ENCODE peak calls at places on chromosomes 2 and 18, in four cellular contexts. H is ascending aorta; C is tibial nerve; P is CD8-positive, alpha-beta memory T cell. B is an unnamed sample. For H3K4me1 and H3K36me3, the result is how much of the 10 kb centered on the place peaks cover.

GRCh38 chr2:233051241-233052149 is 8.6 kb upstream of the INPP5D start:
- DNase-seq in C (no peak), H (peak), P (no peak), B (no peak)

GRCh38 chr2:127324635-127325034 is 30.7 kb upstream of the ERCC3 start:
- DNase-seq in C (no peak), H (no peak), P (no peak), B (peak)

GRCh38 chr2:170813611-170814550 is 2.8 kb upstream of the GAD1 start:
- DNase-seq in H (no peak), P (no peak), C (no peak), B (peak)

GRCh38 chr18:43656547-43656946 is 379.3 kb upstream of the SYT4 start:
- DNase-seq in H (no peak), P (no peak), C (no peak), B (no peak)

GRCh38 chr2:233973786-233974185 is 56.6 kb downstream of the TRPM8 start:
- DNase-seq in P (no peak), C (no peak), H (no peak), B (no peak)

GRCh38 chr2:105645031-105645940 is 99.4 kb upstream of the NCK2 start:
- DNase-seq in P (no peak), C (no peak), H (no peak), B (no peak)

GRCh38 chr2:147739531-147739930 is 105.3 kb upstream of the ACVR2A start:
- DNase-seq in H (no peak), P (no peak), C (no peak), B (peak)

GRCh38 chr2:108266218-108266617 is 22.5 kb upstream of the SULT1C2 start:
- DNase-seq in P (no peak), C (no peak), H (no peak), B (no peak)

GRCh38 chr18:5538541-5538940 is 5.3 kb downstream of the EPB41L3 start:
- DNase-seq in P (no peak), H (no peak), C (no peak), B (no peak)

GRCh38 chr2:25340340-25340886 is 1.3 kb downstream of the DNMT3A start:
- DNase-seq in H (no peak), C (no peak), P (no peak), B (peak)

GRCh38 chr2:52881606-52882005 is 886.0 kb upstream of the CHAC2 start:
- DNase-seq in P (no peak), C (no peak), H (no peak), B (no peak)

GRCh38 chr18:45059695-45060094 is 379.0 kb downstream of the SETBP1 start:
- DNase-seq in H (no peak), P (no peak), C (no peak), B (no peak)

GRCh38 chr18:4172491-4172890 is 282.6 kb downstream of the DLGAP1 start:
- DNase-seq in P (no peak), C (no peak), H (no peak), B (no peak)

GRCh38 chr2:237097911-237098702 is 12.4 kb downstream of the COPS8 start:
- DNase-seq in H (no peak), C (no peak), P (no peak), B (peak)

GRCh38 chr2:145546091-145546490 is 1026.2 kb upstream of the ZEB2 start:
- DNase-seq in C (no peak), P (no peak), H (no peak), B (no peak)

GRCh38 chr2:218870984-218871344 is 9.7 kb upstream of the WNT10A start:
- DNase-seq in P (no peak), C (no peak), H (no peak), B (no peak)

GRCh38 chr2:183038341-183039300 is at the start of gene NCKAP1:
- DNase-seq in P (peak), C (peak), H (peak), B (peak)

GRCh38 chr2:164495491-164496223 is 125.6 kb downstream of the GRB14 start:
- DNase-seq in P (no peak), H (no peak), C (peak), B (peak)

GRCh38 chr2:102893870-102894269 is 132.0 kb downstream of the TMEM182 start:
- DNase-seq in H (no peak), P (no peak), C (no peak), B (no peak)

GRCh38 chr18:54254265-54254758 is 15.0 kb upstream of the POLI start:
- DNase-seq in P (no peak), H (no peak), C (no peak), B (no peak)

GRCh38 chr18:54250846-54251251 is 18.5 kb upstream of the POLI start:
- DNase-seq in H (no peak), C (no peak), P (no peak), B (no peak)

GRCh38 chr18:54251606-54252400 is 17.5 kb upstream of the POLI start:
- DNase-seq in C (no peak), P (no peak), H (no peak), B (no peak)

GRCh38 chr18:54257015-54257414 is 12.3 kb upstream of the POLI start:
- DNase-seq in C (no peak), P (no peak), H (no peak), B (peak)

DNA sequence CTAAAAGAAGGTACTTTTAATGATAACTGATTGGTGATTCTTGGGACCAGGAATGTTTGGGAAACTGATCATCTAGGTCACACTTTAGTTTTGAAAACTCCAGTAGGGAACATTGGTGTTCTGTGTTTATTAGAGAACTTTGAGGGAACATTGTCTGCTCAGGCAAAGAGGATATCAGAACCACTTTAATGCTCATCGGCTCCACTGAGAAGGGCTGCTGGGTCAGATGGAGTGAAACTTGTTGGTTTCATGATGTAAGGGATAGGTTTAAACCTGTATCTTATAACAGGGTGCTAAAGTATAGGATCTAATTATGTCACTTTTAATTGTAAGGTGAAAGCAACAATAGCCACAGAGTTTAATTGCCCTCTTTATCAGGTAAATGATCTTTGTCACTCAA is 14.2 kb upstream of the POLI start:
- DNase-seq in H (no peak), P (no peak), C (no peak), B (no peak)
- H3K4me1 ChIP-seq in H (under half), P (under half), C (under half), B (under half)

GRCh38 chr2:12321886-12322285 is 394.9 kb upstream of the TRIB2 start:
- DNase-seq in P (no peak), H (no peak), C (no peak), B (no peak)
- H3K36me3 ChIP-seq in P (under half), H (under half), C (under half), B (under half)

GRCh38 chr2:224990717-224991116 is 51.6 kb downstream of the DOCK10 start:
- DNase-seq in P (no peak), C (no peak), H (no peak), B (no peak)

GRCh38 chr2:224999784-225000183 is 42.5 kb downstream of the DOCK10 start:
- DNase-seq in H (no peak), P (no peak), C (no peak), B (no peak)

GRCh38 chr2:224994221-224994843 is 47.9 kb downstream of the DOCK10 start:
- DNase-seq in C (no peak), H (no peak), P (no peak), B (no peak)

GRCh38 chr2:224997802-224998201 is 44.5 kb downstream of the DOCK10 start:
- DNase-seq in H (no peak), C (no peak), P (no peak), B (peak)

DNA sequence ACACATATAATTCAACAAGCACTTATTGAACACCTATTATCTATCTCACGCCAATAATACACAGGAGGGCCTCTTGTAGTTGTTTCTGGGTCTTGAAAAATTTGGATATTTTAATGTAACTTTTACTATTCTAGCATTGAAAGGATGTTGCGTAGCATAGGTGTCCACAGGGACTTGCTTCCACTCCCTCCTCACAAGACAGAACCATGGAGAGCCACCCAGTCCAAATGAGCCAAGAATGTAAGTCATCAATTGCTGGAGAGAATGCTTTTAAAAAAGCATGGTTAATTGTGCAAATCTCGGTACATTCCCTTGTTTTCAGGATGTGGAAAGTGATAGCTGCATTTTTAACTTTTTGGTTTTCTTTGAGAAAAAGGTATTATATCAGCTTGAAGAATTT is 46.8 kb downstream of the DOCK10 start:
- DNase-seq in H (no peak), P (no peak), C (no peak), B (no peak)
- H3K4me1 ChIP-seq in H (under half), P (under half), C (under half), B (under half)

GRCh38 chr2:134718956-134719814 is at the start of gene TMEM163:
- DNase-seq in H (no peak), C (no peak), P (no peak), B (no peak)
- H3K36me3 ChIP-seq in H (under half), C (under half), P (under half), B (under half)

DNA sequence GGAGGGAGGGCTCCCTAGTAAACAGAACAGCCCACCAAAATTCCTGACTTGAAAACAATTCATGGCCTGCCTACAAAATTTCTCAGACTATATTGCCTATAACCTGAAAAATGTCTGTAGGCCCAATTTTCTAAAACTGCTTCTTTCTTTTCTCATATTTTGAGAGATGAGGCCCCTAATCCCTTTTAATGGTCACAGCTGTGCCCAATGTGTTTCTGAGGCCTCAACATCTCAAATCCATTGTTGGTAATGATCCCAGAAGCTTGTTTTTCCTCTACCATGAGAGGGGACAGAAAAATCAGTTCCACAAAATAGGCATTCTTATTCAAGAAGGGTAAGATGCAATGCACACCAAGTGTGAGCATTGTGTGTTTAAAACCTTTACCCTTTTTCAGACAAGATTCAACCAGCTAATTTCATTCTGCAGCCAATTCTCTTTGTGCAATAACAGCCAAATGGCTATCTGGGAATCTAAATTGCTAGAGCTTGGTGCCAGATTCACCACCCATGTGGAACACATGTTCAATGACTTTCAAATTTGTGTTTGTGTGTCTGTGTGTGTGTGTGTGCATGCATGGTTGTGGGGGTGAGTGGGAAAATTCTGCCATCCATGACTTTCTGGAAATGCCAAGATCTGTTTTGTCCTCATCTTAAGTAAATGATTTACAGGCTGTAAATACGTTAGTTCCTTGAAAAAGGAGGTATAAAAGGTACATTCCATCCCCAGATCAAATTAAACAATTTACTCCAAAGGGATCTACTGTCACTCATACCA is 319.5 kb downstream of the TNS1 start:
- DNase-seq in C (no peak), H (no peak), P (no peak), B (no peak)
- H3K4me1 ChIP-seq in C (under half), H (under half), P (under half), B (under half)

GRCh38 chr2:86498468-86499260 is 57.5 kb downstream of the KDM3A start:
- DNase-seq in H (no peak), C (no peak), P (no peak), B (no peak)
- H3K36me3 ChIP-seq in H (half or more), C (under half), P (under half), B (under half)

GRCh38 chr2:186241874-186242273 is 244.2 kb upstream of the ZC3H15 start:
- DNase-seq in C (no peak), P (no peak), H (no peak), B (no peak)
- H3K4me1 ChIP-seq in C (under half), P (under half), H (under half), B (under half)

DNA sequence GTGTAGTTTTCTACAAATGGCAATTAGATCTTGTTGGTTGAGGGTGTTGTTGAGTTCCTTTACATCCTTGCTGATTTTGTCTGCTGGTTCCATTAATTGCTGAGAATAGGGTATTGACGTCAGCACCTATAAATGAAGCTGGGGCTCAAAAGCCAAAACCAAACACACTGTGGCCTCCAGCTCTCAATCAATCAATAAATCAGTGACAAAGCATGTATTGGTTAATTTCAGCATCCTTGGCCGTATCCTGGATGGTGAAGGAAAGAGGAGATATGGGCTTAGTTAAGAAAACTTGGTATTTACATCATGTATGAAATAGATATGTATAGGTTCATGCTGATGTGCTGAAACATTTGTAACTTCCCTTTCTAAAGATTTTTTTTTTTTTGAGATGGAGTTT is 13.2 kb upstream of the APOB start:
- DNase-seq in H (no peak), P (no peak), C (no peak), B (no peak)
- H3K36me3 ChIP-seq in H (under half), P (under half), C (under half), B (under half)

B was measured in cardiac muscle cell.